ENCODE peak calls at places on chromosomes 4 and X, in seven cellular contexts. One of them, this sample, is unnamed.

GRCh38 chrX:137695405-137695804 is 129.5 kb downstream of the ZIC3 start:
- DNase-seq in OCI-LY7: no peak
- DNase-seq in hepatocyte: no peak
- DNase-seq in SK-N-SH: no peak
- DNase-seq in GM23248: no peak
- DNase-seq in neural progenitor cell: peak; percentile 16
- DNase-seq in PC-3: no peak
- DNase-seq in this sample: peak; percentile 50

GRCh38 chrX:12758291-12758690 is 32.9 kb upstream of the PRPS2 start:
- DNase-seq in neural progenitor cell: no peak
- DNase-seq in hepatocyte: no peak
- DNase-seq in GM23248: peak; percentile 8
- DNase-seq in SK-N-SH: no peak
- DNase-seq in OCI-LY7: no peak
- DNase-seq in PC-3: no peak
- DNase-seq in this sample: no peak

GRCh38 chr4:143411527-143412480 is 75.1 kb downstream of the GAB1 start:
- DNase-seq in SK-N-SH: no peak
- DNase-seq in neural progenitor cell: peak; percentile 19
- DNase-seq in hepatocyte: no peak
- DNase-seq in GM23248: peak; percentile 50
- DNase-seq in OCI-LY7: peak; percentile 39
- DNase-seq in PC-3: no peak
- DNase-seq in this sample: no peak

GRCh38 chr4:14621731-14622459 is 380.4 kb upstream of the CPEB2 start:
- DNase-seq in PC-3: no peak
- DNase-seq in hepatocyte: no peak
- DNase-seq in GM23248: no peak
- DNase-seq in SK-N-SH: no peak
- DNase-seq in OCI-LY7: no peak
- DNase-seq in neural progenitor cell: no peak
- DNase-seq in this sample: no peak

GRCh38 chrX:44570524-44570923 is 27.9 kb upstream of the FUNDC1 start:
- DNase-seq in hepatocyte: no peak
- DNase-seq in SK-N-SH: no peak
- DNase-seq in GM23248: peak; percentile 60
- DNase-seq in neural progenitor cell: no peak
- DNase-seq in OCI-LY7: no peak
- DNase-seq in PC-3: peak; percentile 51
- DNase-seq in this sample: no peak

GRCh38 chrX:120213438-120214265 is 37.0 kb upstream of the ZBTB33 start:
- DNase-seq in OCI-LY7: peak; percentile 50
- DNase-seq in SK-N-SH: peak; percentile 66
- DNase-seq in neural progenitor cell: peak; percentile 69
- DNase-seq in PC-3: peak; percentile 77
- DNase-seq in GM23248: peak; percentile 57
- DNase-seq in hepatocyte: peak; percentile 63
- DNase-seq in this sample: peak; percentile 76

GRCh38 chr4:76614589-76614988 is 179.6 kb downstream of the SHROOM3 start:
- DNase-seq in hepatocyte: no peak
- DNase-seq in SK-N-SH: no peak
- DNase-seq in OCI-LY7: no peak
- DNase-seq in neural progenitor cell: no peak
- DNase-seq in GM23248: peak; percentile 88
- DNase-seq in PC-3: no peak
- DNase-seq in this sample: no peak

GRCh38 chr4:23857353-23857752 is 32.5 kb downstream of the PPARGC1A start:
- DNase-seq in GM23248: peak; percentile 21
- DNase-seq in neural progenitor cell: no peak
- DNase-seq in SK-N-SH: no peak
- DNase-seq in hepatocyte: no peak
- DNase-seq in PC-3: no peak
- DNase-seq in OCI-LY7: no peak
- DNase-seq in this sample: no peak

GRCh38 chr4:14180983-14181601 is 553.6 kb upstream of the BOD1L1 start:
- DNase-seq in OCI-LY7: no peak
- DNase-seq in GM23248: no peak
- DNase-seq in PC-3: peak; percentile 91
- DNase-seq in SK-N-SH: no peak
- DNase-seq in neural progenitor cell: no peak
- DNase-seq in hepatocyte: peak; percentile 20
- DNase-seq in this sample: no peak

GRCh38 chrX:149527705-149528104 is 13.1 kb upstream of the EOLA1 start:
- DNase-seq in GM23248: peak; percentile 51
- DNase-seq in PC-3: peak; percentile 54
- DNase-seq in SK-N-SH: peak; percentile 27
- DNase-seq in OCI-LY7: peak; percentile 43
- DNase-seq in neural progenitor cell: peak; percentile 11
- DNase-seq in hepatocyte: no peak
- DNase-seq in this sample: peak; percentile 45

GRCh38 chr4:82431026-82431745 is 796 bp downstream of the ENOPH1 start:
- DNase-seq in SK-N-SH: peak; percentile 67
- DNase-seq in hepatocyte: peak; percentile 67
- DNase-seq in neural progenitor cell: no peak
- DNase-seq in OCI-LY7: peak; percentile 69
- DNase-seq in PC-3: peak; percentile 26
- DNase-seq in GM23248: peak; percentile 60
- DNase-seq in this sample: peak; percentile 69

GRCh38 chr4:121189811-121190210 is 25.7 kb upstream of the TNIP3 start:
- DNase-seq in OCI-LY7: peak; percentile 17
- DNase-seq in GM23248: no peak
- DNase-seq in PC-3: no peak
- DNase-seq in SK-N-SH: no peak
- DNase-seq in neural progenitor cell: no peak
- DNase-seq in hepatocyte: no peak
- DNase-seq in this sample: no peak

GRCh38 chr4:53885668-53886067 is 178.7 kb downstream of the CHIC2 start:
- DNase-seq in neural progenitor cell: no peak
- DNase-seq in SK-N-SH: no peak
- DNase-seq in OCI-LY7: no peak
- DNase-seq in hepatocyte: no peak
- DNase-seq in GM23248: no peak
- DNase-seq in PC-3: no peak
- DNase-seq in this sample: no peak

GRCh38 chrX:110944793-110945466 is 149.3 kb upstream of the CHRDL1 start:
- DNase-seq in neural progenitor cell: peak; percentile 65
- DNase-seq in PC-3: no peak
- DNase-seq in hepatocyte: no peak
- DNase-seq in SK-N-SH: peak; percentile 58
- DNase-seq in GM23248: no peak
- DNase-seq in OCI-LY7: no peak
- DNase-seq in this sample: peak; percentile 45

GRCh38 chrX:698246-698645 is 67.7 kb downstream of the SHOX start:
- DNase-seq in OCI-LY7: no peak
- DNase-seq in hepatocyte: no peak
- DNase-seq in neural progenitor cell: no peak
- DNase-seq in PC-3: no peak
- DNase-seq in GM23248: no peak
- DNase-seq in SK-N-SH: no peak
- DNase-seq in this sample: no peak

GRCh38 chrX:13165747-13166146 is 121.3 kb upstream of the FAM9C start:
- DNase-seq in hepatocyte: no peak
- DNase-seq in PC-3: no peak
- DNase-seq in GM23248: no peak
- DNase-seq in neural progenitor cell: peak; percentile 51
- DNase-seq in SK-N-SH: no peak
- DNase-seq in OCI-LY7: no peak
- DNase-seq in this sample: peak; percentile 15

GRCh38 chrX:19030805-19031204 is 46.9 kb upstream of the PHKA2 start:
- DNase-seq in hepatocyte: no peak
- DNase-seq in GM23248: no peak
- DNase-seq in SK-N-SH: no peak
- DNase-seq in neural progenitor cell: no peak
- DNase-seq in PC-3: peak; percentile 80
- DNase-seq in OCI-LY7: no peak
- DNase-seq in this sample: no peak

GRCh38 chrX:49977319-49978090 is 55.1 kb downstream of the CLCN5 start:
- DNase-seq in SK-N-SH: peak; percentile 7
- DNase-seq in GM23248: no peak
- DNase-seq in hepatocyte: no peak
- DNase-seq in neural progenitor cell: no peak
- DNase-seq in OCI-LY7: no peak
- DNase-seq in PC-3: no peak
- DNase-seq in this sample: no peak

GRCh38 chrX:22952011-22952410 is 47.7 kb upstream of the DDX53 start:
- DNase-seq in SK-N-SH: peak; percentile 5
- DNase-seq in OCI-LY7: no peak
- DNase-seq in PC-3: peak; percentile 23
- DNase-seq in GM23248: no peak
- DNase-seq in hepatocyte: peak; percentile 57
- DNase-seq in neural progenitor cell: no peak
- DNase-seq in this sample: peak; percentile 8

GRCh38 chr4:179803857-179804256 is 2361.6 kb upstream of the AGA start:
- DNase-seq in neural progenitor cell: no peak
- DNase-seq in SK-N-SH: no peak
- DNase-seq in GM23248: no peak
- DNase-seq in hepatocyte: no peak
- DNase-seq in PC-3: peak; percentile 28
- DNase-seq in OCI-LY7: no peak
- DNase-seq in this sample: no peak

GRCh38 chrX:22147214-22147613 is 115.1 kb downstream of the PHEX start:
- DNase-seq in GM23248: no peak
- DNase-seq in hepatocyte: no peak
- DNase-seq in neural progenitor cell: no peak
- DNase-seq in PC-3: no peak
- DNase-seq in OCI-LY7: no peak
- DNase-seq in SK-N-SH: no peak
- DNase-seq in this sample: no peak

GRCh38 chr4:85127653-85128052 is 161.2 kb upstream of the WDFY3 start:
- DNase-seq in OCI-LY7: peak; percentile 44
- DNase-seq in SK-N-SH: peak; percentile 77
- DNase-seq in hepatocyte: peak; percentile 36
- DNase-seq in PC-3: peak; percentile 45
- DNase-seq in neural progenitor cell: peak; percentile 88
- DNase-seq in GM23248: peak; percentile 61
- DNase-seq in this sample: peak; percentile 81

GRCh38 chr4:149765630-149766029 is 50.0 kb downstream of the IQCM start:
- DNase-seq in GM23248: peak; percentile 85
- DNase-seq in PC-3: peak; percentile 54
- DNase-seq in OCI-LY7: no peak
- DNase-seq in hepatocyte: no peak
- DNase-seq in neural progenitor cell: no peak
- DNase-seq in SK-N-SH: no peak
- DNase-seq in this sample: no peak
- TF ChIP-seq EZH2phosphoT487 in GM23248: no peak
- TF ChIP-seq EZH2phosphoT487 in PC-3: no peak
- TF ChIP-seq EZH2phosphoT487 in OCI-LY7: no peak
- TF ChIP-seq EZH2phosphoT487 in hepatocyte: no peak
- TF ChIP-seq EZH2phosphoT487 in neural progenitor cell: no peak
- TF ChIP-seq EZH2phosphoT487 in SK-N-SH: no peak
- TF ChIP-seq EZH2phosphoT487 in this sample: no peak

GRCh38 chr4:8709050-8709728 is 116.6 kb downstream of the CPZ start:
- DNase-seq in hepatocyte: no peak
- DNase-seq in GM23248: no peak
- DNase-seq in OCI-LY7: no peak
- DNase-seq in neural progenitor cell: no peak
- DNase-seq in SK-N-SH: peak; percentile 5
- DNase-seq in PC-3: no peak
- DNase-seq in this sample: no peak
- TF ChIP-seq EZH2phosphoT487 in hepatocyte: no peak
- TF ChIP-seq EZH2phosphoT487 in GM23248: no peak
- TF ChIP-seq EZH2phosphoT487 in OCI-LY7: no peak
- TF ChIP-seq EZH2phosphoT487 in neural progenitor cell: no peak
- TF ChIP-seq EZH2phosphoT487 in SK-N-SH: no peak
- TF ChIP-seq EZH2phosphoT487 in PC-3: no peak
- TF ChIP-seq EZH2phosphoT487 in this sample: no peak

DNA sequence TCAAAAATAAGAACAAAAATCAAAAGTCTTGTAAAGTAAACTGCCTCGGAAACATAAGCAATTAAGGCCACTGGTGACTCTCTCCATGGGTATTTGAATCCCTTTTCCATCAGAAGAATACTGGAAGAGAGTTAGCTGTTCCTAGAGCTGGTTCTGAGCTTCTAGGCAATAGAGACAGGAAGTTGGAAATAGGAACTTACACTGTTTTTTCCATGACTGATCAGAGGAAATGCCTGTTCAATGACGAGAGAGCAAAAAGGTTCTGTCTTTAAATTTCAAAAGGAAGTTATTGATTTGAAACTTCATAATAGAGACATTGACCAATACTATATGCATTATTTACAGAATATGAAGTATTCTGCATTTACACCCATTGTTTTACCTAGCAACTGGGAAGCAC is 503.5 kb upstream of the ARX start:
- DNase-seq in SK-N-SH: no peak
- DNase-seq in OCI-LY7: no peak
- DNase-seq in GM23248: no peak
- DNase-seq in PC-3: no peak
- DNase-seq in hepatocyte: no peak
- DNase-seq in neural progenitor cell: no peak
- DNase-seq in this sample: no peak
- TF ChIP-seq EZH2phosphoT487 in SK-N-SH: no peak
- TF ChIP-seq EZH2phosphoT487 in OCI-LY7: no peak
- TF ChIP-seq EZH2phosphoT487 in GM23248: no peak
- TF ChIP-seq EZH2phosphoT487 in PC-3: no peak
- TF ChIP-seq EZH2phosphoT487 in hepatocyte: no peak
- TF ChIP-seq EZH2phosphoT487 in neural progenitor cell: no peak
- TF ChIP-seq EZH2phosphoT487 in this sample: no peak

GRCh38 chr4:140056015-140056414 is 98.0 kb downstream of the MAML3 start:
- DNase-seq in GM23248: no peak
- DNase-seq in OCI-LY7: no peak
- DNase-seq in PC-3: no peak
- DNase-seq in SK-N-SH: no peak
- DNase-seq in hepatocyte: no peak
- DNase-seq in neural progenitor cell: peak; percentile 12
- DNase-seq in this sample: peak; percentile 14
- TF ChIP-seq EZH2phosphoT487 in GM23248: no peak
- TF ChIP-seq EZH2phosphoT487 in OCI-LY7: no peak
- TF ChIP-seq EZH2phosphoT487 in PC-3: no peak
- TF ChIP-seq EZH2phosphoT487 in SK-N-SH: no peak
- TF ChIP-seq EZH2phosphoT487 in hepatocyte: no peak
- TF ChIP-seq EZH2phosphoT487 in neural progenitor cell: no peak
- TF ChIP-seq EZH2phosphoT487 in this sample: no peak

GRCh38 chrX:129772796-129773431 is 6.8 kb upstream of the SASH3 start:
- DNase-seq in PC-3: no peak
- DNase-seq in GM23248: no peak
- DNase-seq in hepatocyte: no peak
- DNase-seq in SK-N-SH: no peak
- DNase-seq in neural progenitor cell: no peak
- DNase-seq in OCI-LY7: peak; percentile 92
- DNase-seq in this sample: peak; percentile 32

GRCh38 chrX:129768186-129768585 is 11.6 kb upstream of the SASH3 start:
- DNase-seq in hepatocyte: no peak
- DNase-seq in SK-N-SH: no peak
- DNase-seq in OCI-LY7: no peak
- DNase-seq in GM23248: no peak
- DNase-seq in neural progenitor cell: no peak
- DNase-seq in PC-3: no peak
- DNase-seq in this sample: no peak

GRCh38 chrX:129768586-129769466 is 10.9 kb upstream of the SASH3 start:
- DNase-seq in neural progenitor cell: no peak
- DNase-seq in hepatocyte: no peak
- DNase-seq in GM23248: no peak
- DNase-seq in SK-N-SH: no peak
- DNase-seq in OCI-LY7: no peak
- DNase-seq in PC-3: no peak
- DNase-seq in this sample: no peak

GRCh38 chrX:129771266-129771995 is 8.3 kb upstream of the SASH3 start:
- DNase-seq in neural progenitor cell: no peak
- DNase-seq in PC-3: no peak
- DNase-seq in OCI-LY7: peak; percentile 57
- DNase-seq in hepatocyte: no peak
- DNase-seq in SK-N-SH: no peak
- DNase-seq in GM23248: no peak
- DNase-seq in this sample: no peak

GRCh38 chrX:129769467-129770154 is 10.1 kb upstream of the SASH3 start:
- DNase-seq in SK-N-SH: no peak
- DNase-seq in PC-3: no peak
- DNase-seq in neural progenitor cell: peak; percentile 11
- DNase-seq in OCI-LY7: peak; percentile 96
- DNase-seq in hepatocyte: no peak
- DNase-seq in GM23248: no peak
- DNase-seq in this sample: no peak
- TF ChIP-seq EZH2phosphoT487 in SK-N-SH: no peak
- TF ChIP-seq EZH2phosphoT487 in PC-3: no peak
- TF ChIP-seq EZH2phosphoT487 in neural progenitor cell: no peak
- TF ChIP-seq EZH2phosphoT487 in OCI-LY7: no peak
- TF ChIP-seq EZH2phosphoT487 in hepatocyte: no peak
- TF ChIP-seq EZH2phosphoT487 in GM23248: no peak
- TF ChIP-seq EZH2phosphoT487 in this sample: no peak

This sample was measured in GM23338.